ENCODE peak calls at places on chromosomes 6 and 20, in four cellular contexts. W, U, S and L are unnamed samples.
A peak's percentile ranks its signal among the peaks of the same experiment; 100 is the strongest.

GRCh38 chr20:5977223-5977622 is 26.8 kb downstream of the MCM8 start:
- DNase-seq in S (no peak), W (no peak), U (no peak), L (no peak)

GRCh38 chr6:130240232-130240631 is 17.5 kb upstream of the SAMD3 start:
- DNase-seq in S (no peak), W (no peak), U (peak; percentile 17), L (no peak)

GRCh38 chr6:87641065-87641692 is 51.2 kb downstream of the ORC3 start:
- DNase-seq in W (no peak), U (no peak), S (no peak), L (no peak)

GRCh38 chr6:162538643-162539064 is 188.9 kb downstream of the PRKN start:
- DNase-seq in S (no peak), U (no peak), W (peak; percentile 91), L (no peak)

GRCh38 chr6:156978948-156979347 is 201.8 kb downstream of the ARID1B start:
- DNase-seq in W (no peak), S (no peak), U (no peak), L (no peak)

GRCh38 chr20:17935186-17935585 is 33.4 kb downstream of the SNX5 start:
- DNase-seq in U (no peak), W (no peak), S (no peak), L (no peak)

GRCh38 chr6:133033263-133033662 is 207.9 kb upstream of the EYA4 start:
- DNase-seq in S (no peak), U (no peak), W (no peak), L (no peak)

GRCh38 chr6:170076466-170077165 is 214.3 kb downstream of the DLL1 start:
- DNase-seq in W (no peak), S (no peak), U (no peak), L (no peak)

GRCh38 chr6:90068264-90068663 is 174.0 kb downstream of the GJA10 start:
- DNase-seq in S (no peak), W (no peak), U (peak; percentile 4), L (peak; percentile 47)

GRCh38 chr6:130244728-130245127 is 22.0 kb upstream of the SAMD3 start:
- DNase-seq in U (no peak), W (no peak), S (no peak), L (no peak)

GRCh38 chr6:144633886-144634285 is 348.8 kb downstream of the UTRN start:
- DNase-seq in W (no peak), U (no peak), S (no peak), L (no peak)

GRCh38 chr6:27630727-27631613 is 158.1 kb upstream of the ZNF184 start:
- DNase-seq in W (peak; percentile 89), S (peak; percentile 89), U (no peak), L (no peak)

GRCh38 chr6:111418971-111419693 is 63.9 kb downstream of the REV3L start:
- DNase-seq in W (no peak), U (no peak), S (no peak), L (no peak)

GRCh38 chr6:43355862-43356590 is 13.4 kb downstream of the ZNF318 start:
- DNase-seq in W (peak; percentile 10), S (peak; percentile 22), U (peak; percentile 29), L (no peak)

GRCh38 chr20:51631011-51631950 is 88.8 kb upstream of the NFATC2 start:
- DNase-seq in S (no peak), W (no peak), U (peak; percentile 100), L (peak; percentile 96)

GRCh38 chr6:44072959-44073611 is 54.2 kb downstream of the MRPL14 start:
- DNase-seq in W (no peak), S (peak; percentile 83), U (peak; percentile 74), L (peak; percentile 87)

GRCh38 chr6:168388641-168389633 is 52.0 kb upstream of the SMOC2 start:
- DNase-seq in S (no peak), W (peak; percentile 76), U (no peak), L (no peak)

GRCh38 chr6:92538296-92538695 is 881.1 kb downstream of the EPHA7 start:
- DNase-seq in U (no peak), W (peak; percentile 40), S (no peak), L (no peak)

GRCh38 chr6:74927299-74927698 is 278.6 kb downstream of the COL12A1 start:
- DNase-seq in S (no peak), W (no peak), U (no peak), L (no peak)

GRCh38 chr20:52727740-52728456 is 244.3 kb upstream of the TSHZ2 start:
- DNase-seq in U (no peak), S (no peak), W (no peak), L (no peak)

GRCh38 chr6:30060634-30060981 is 457 bp upstream of the POLR1H start:
- DNase-seq in W (peak; percentile 47), U (no peak), S (peak; percentile 15), L (no peak)

GRCh38 chr20:25539742-25540201 is 45.6 kb downstream of the NINL start:
- DNase-seq in U (no peak), W (no peak), S (no peak), L (no peak)

GRCh38 chr6:45422541-45423110 is 44.9 kb upstream of the SUPT3H start:
- DNase-seq in W (peak; percentile 54), S (peak; percentile 53), U (no peak), L (peak; percentile 27)

GRCh38 chr6:3759656-3760245 is 8.2 kb upstream of the PXDC1 start:
- DNase-seq in S (no peak), W (no peak), U (peak; percentile 61), L (no peak)

GRCh38 chr6:42407379-42407778 is 44.3 kb downstream of the TRERF1 start:
- DNase-seq in W (no peak), S (no peak), U (peak; percentile 26), L (peak; percentile 85)

GRCh38 chr20:22511943-22512910 is 72.1 kb downstream of the FOXA2 start:
- DNase-seq in U (no peak), S (peak; percentile 21), W (peak; percentile 97), L (peak; percentile 59)

GRCh38 chr6:159886270-159886669 is 4.5 kb upstream of the MAS1 start:
- DNase-seq in S (no peak), W (no peak), U (no peak), L (no peak)

GRCh38 chr6:87897581-87898147 is 150.0 kb upstream of the SPACA1 start:
- DNase-seq in S (no peak), U (no peak), W (no peak), L (no peak)

GRCh38 chr6:34901930-34902329 is 12.9 kb downstream of the ANKS1A start:
- DNase-seq in U (no peak), S (no peak), W (no peak), L (no peak)

GRCh38 chr6:15948930-15949900 is 179.7 kb upstream of the MYLIP start:
- DNase-seq in S (no peak), W (peak; percentile 99), U (peak; percentile 27), L (peak; percentile 64)